ENCODE peak calls at places on chromosomes 6 and 20, in eight cellular contexts. C is uterus; H is CD8-positive, alpha-beta T cell; G is IMR-90; Y is lung; X is sigmoid colon; B is right atrium auricular region; Z is AG09309. T is an unnamed sample.

GRCh38 chr6:32845381-32845884 is 1.6 kb upstream of the PSMB8 start:
- DNase-seq in B (no peak), Y (no peak), C (no peak), H (peak; percentile 46), G (no peak), X (peak; percentile 57), Z (no peak), T (peak; percentile 79)

GRCh38 chr6:69818223-69818930 is 21.6 kb upstream of the LMBRD1 start:
- DNase-seq in X (no peak), H (no peak), B (no peak), G (no peak), C (no peak), Z (no peak), Y (no peak), T (no peak)

GRCh38 chr20:48556956-48557355 is 270.8 kb downstream of the PREX1 start:
- DNase-seq in H (no peak), X (no peak), C (no peak), G (no peak), Z (no peak), Y (no peak), B (no peak), T (no peak)

GRCh38 chr6:117188627-117189201 is 76.6 kb upstream of the VGLL2 start:
- DNase-seq in B (no peak), X (no peak), C (no peak), Y (no peak), Z (no peak), G (no peak), H (no peak), T (no peak)

GRCh38 chr6:141484726-141485125 is 648.0 kb upstream of the GJE1 start:
- DNase-seq in H (no peak), Y (no peak), C (no peak), B (no peak), X (no peak), Z (no peak), G (peak; percentile 47), T (peak; percentile 48)

GRCh38 chr6:78962458-78962857 is 95.1 kb downstream of the IRAK1BP1 start:
- DNase-seq in X (no peak), Z (no peak), B (no peak), Y (no peak), C (no peak), H (no peak), G (no peak), T (no peak)

GRCh38 chr20:25032478-25033183 is 25.3 kb downstream of the ACSS1 start:
- DNase-seq in Z (no peak), C (peak; percentile 45), X (peak; percentile 83), B (peak; percentile 77), H (no peak), Y (no peak), G (no peak), T (no peak)

GRCh38 chr6:152635949-152636674 is 1.1 kb downstream of the SYNE1 start:
- DNase-seq in Y (no peak), G (peak; percentile 51), Z (no peak), C (peak; percentile 58), X (peak; percentile 73), H (no peak), B (no peak), T (no peak)

GRCh38 chr20:59055302-59055701 is 12.7 kb upstream of the PRELID3B start:
- DNase-seq in B (no peak), X (no peak), C (no peak), Z (no peak), G (peak; percentile 37), Y (no peak), H (no peak), T (no peak)

GRCh38 chr6:148868314-148868713 is 121.5 kb downstream of the UST start:
- DNase-seq in Z (peak; percentile 27), B (no peak), G (peak; percentile 86), H (no peak), Y (no peak), C (no peak), X (no peak), T (no peak)

GRCh38 chr6:40799296-40800020 is 212.3 kb upstream of the LRFN2 start:
- DNase-seq in X (no peak), C (no peak), G (no peak), Z (no peak), B (no peak), Y (no peak), H (no peak), T (no peak)

GRCh38 chr6:47229255-47229654 is 80.5 kb downstream of the TNFRSF21 start:
- DNase-seq in Z (no peak), G (no peak), H (no peak), Y (no peak), X (no peak), C (no peak), B (no peak), T (no peak)

GRCh38 chr6:72783667-72784066 is 161.8 kb downstream of the KCNQ5 start:
- DNase-seq in Y (no peak), B (no peak), G (peak; percentile 73), C (no peak), Z (peak; percentile 63), X (no peak), H (no peak), T (no peak)

GRCh38 chr6:170068496-170068895 is 222.4 kb downstream of the DLL1 start:
- DNase-seq in Y (no peak), X (peak; percentile 48), H (no peak), G (no peak), C (no peak), B (no peak), Z (no peak), T (no peak)

GRCh38 chr6:134722996-134723871 is 226.7 kb downstream of the ALDH8A1 start:
- DNase-seq in Y (no peak), C (no peak), H (no peak), Z (no peak), X (no peak), G (peak; percentile 34), B (no peak), T (no peak)

GRCh38 chr20:44582321-44583025 is at the start of gene PKIG:
- DNase-seq in B (peak; percentile 79), X (peak; percentile 82), Y (no peak), G (peak; percentile 90), Z (peak; percentile 63), H (no peak), C (peak; percentile 79), T (no peak)

GRCh38 chr6:8446391-8446790 is 11.0 kb upstream of the SLC35B3 start:
- DNase-seq in H (no peak), G (no peak), C (no peak), Z (no peak), X (no peak), Y (no peak), B (no peak), T (no peak)

GRCh38 chr6:5422321-5422915 is 161.1 kb downstream of the FARS2 start:
- DNase-seq in C (no peak), X (no peak), G (peak; percentile 62), Z (no peak), B (no peak), H (no peak), Y (no peak), T (peak; percentile 39)

GRCh38 chr6:11224966-11225463 is 7.5 kb downstream of the NEDD9 start:
- DNase-seq in X (no peak), H (no peak), B (no peak), Y (no peak), C (no peak), G (no peak), Z (no peak), T (no peak)
- H3K4me3 ChIP-seq in X (no peak overlapping the region), H (no peak overlapping the region), B (peak overlapping the region; percentile 12), Y (no peak overlapping the region), C (no peak overlapping the region), G (no peak overlapping the region), Z (no peak overlapping the region), T (no peak overlapping the region)

GRCh38 chr6:27893059-27893835 is 18.9 kb downstream of the OR2B2 start:
- DNase-seq in Y (peak; percentile 82), G (peak; percentile 99), Z (peak; percentile 93), H (peak; percentile 79), X (peak; percentile 81), B (peak; percentile 85), C (peak; percentile 42), T (peak; percentile 99)

GRCh38 chr6:27889628-27890315 is 22.4 kb downstream of the OR2B2 start:
- DNase-seq in B (no peak), X (no peak), Z (no peak), Y (no peak), G (no peak), C (no peak), H (no peak), T (peak; percentile 73)

GRCh38 chr6:27890351-27891299 is 21.6 kb downstream of the OR2B2 start:
- DNase-seq in Y (no peak), C (no peak), B (no peak), Z (peak; percentile 87), X (no peak), G (peak; percentile 97), H (peak; percentile 57), T (peak; percentile 99)

GRCh38 chr6:27892596-27893058 is 19.6 kb downstream of the OR2B2 start:
- DNase-seq in X (no peak), Y (no peak), C (no peak), Z (no peak), G (peak; percentile 27), B (no peak), H (no peak), T (peak; percentile 60)

DNA sequence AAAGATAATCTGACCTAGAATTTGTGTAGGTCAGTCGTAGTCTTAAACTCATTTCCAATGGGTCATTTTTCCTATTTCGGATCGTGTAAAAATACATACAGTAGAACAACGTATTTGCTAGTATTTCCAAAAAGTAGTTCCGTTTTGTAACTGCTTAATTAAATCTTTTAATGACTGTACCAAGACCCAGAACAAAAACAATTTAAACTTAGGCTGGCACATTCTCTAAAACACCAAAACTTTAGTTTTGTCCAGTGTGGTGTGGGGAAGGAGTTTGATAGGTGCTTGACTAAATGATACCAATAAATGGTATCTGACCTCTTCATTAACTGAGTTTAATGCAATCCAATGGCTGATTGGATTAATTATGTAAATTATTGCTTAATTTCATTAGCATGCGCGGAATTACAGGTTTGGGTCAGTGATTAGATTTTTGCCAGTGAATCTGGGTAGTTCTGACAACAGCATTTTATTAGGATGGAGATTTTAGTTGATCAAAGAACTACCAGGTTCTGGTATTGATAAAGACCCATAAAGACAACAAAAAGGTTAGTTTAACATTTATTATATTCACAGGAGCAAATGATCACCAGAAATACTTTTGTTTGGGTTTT is 20.8 kb downstream of the OR2B2 start:
- DNase-seq in G (no peak), X (no peak), B (no peak), Y (no peak), Z (no peak), C (no peak), H (no peak), T (no peak)
- H3K4me3 ChIP-seq in G (peak overlapping the region; percentile 25), X (no peak overlapping the region), B (no peak overlapping the region), Y (no peak overlapping the region), Z (no peak overlapping the region), C (no peak overlapping the region), H (peak overlapping the region; percentile 24), T (peak overlapping the region; percentile 69)

GRCh38 chr6:153767127-153767526 is 271.9 kb upstream of the OPRM1 start:
- DNase-seq in G (no peak), B (no peak), H (no peak), X (no peak), Z (no peak), C (no peak), Y (no peak), T (no peak)
- H3K4me3 ChIP-seq in G (no peak overlapping the region), B (no peak overlapping the region), H (no peak overlapping the region), X (no peak overlapping the region), Z (no peak overlapping the region), C (no peak overlapping the region), Y (no peak overlapping the region), T (no peak overlapping the region)

DNA sequence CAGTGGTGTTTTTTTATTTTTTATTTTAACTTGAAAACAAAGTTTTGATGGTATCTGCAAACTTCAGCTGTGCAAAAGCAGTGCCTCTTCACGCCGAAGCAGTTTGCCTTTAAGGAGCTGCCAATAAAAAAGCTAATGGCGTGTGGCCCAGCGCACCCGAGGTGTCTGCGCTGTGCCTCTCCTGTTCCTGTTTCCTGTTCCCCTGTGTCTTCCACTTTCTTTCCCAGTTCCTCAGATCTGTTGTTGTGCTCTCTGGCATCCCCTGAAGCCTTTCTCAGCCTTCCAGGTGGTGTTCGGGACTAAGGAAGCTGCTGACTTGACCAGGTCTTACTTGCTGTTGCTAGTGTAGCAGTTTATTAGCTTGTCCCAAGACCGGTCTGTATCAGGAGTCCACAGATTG is 178.5 kb downstream of the TMEM242 start:
- DNase-seq in C (no peak), H (no peak), G (no peak), Z (no peak), X (peak; percentile 79), Y (no peak), B (no peak), T (no peak)
- H3K4me3 ChIP-seq in C (no peak overlapping the region), H (no peak overlapping the region), G (no peak overlapping the region), Z (no peak overlapping the region), X (no peak overlapping the region), Y (no peak overlapping the region), B (no peak overlapping the region), T (no peak overlapping the region)

T was measured in Jurkat, Clone E6-1.